ENCODE peak calls at places on chromosome 7, in ten cellular contexts. D is kidney, K is mammary epithelial cell, L is neural progenitor cell, M is PC-3, I is NT2/D1, Z is trophoblast cell, W is neuronal stem cell, G is SK-N-SH, T is fibroblast of lung. N is an unnamed sample.

GRCh38 chr7:6407434-6407833 is 40.3 kb downstream of the DAGLB start:
- DNase-seq in G (no peak), W (no peak), D (no peak), Z (no peak), L (no peak), K (no peak), T (no peak), I (no peak), M (no peak), N (no peak)

GRCh38 chr7:138285129-138285528 is 174.9 kb upstream of the TRIM24 start:
- DNase-seq in G (no peak), Z (no peak), L (no peak), I (no peak), M (no peak), W (no peak), D (no peak), K (no peak), T (no peak), N (no peak)

GRCh38 chr7:32519763-32520162 is 24.5 kb downstream of the AVL9 start:
- DNase-seq in W (no peak), G (no peak), K (no peak), I (no peak), T (no peak), D (no peak), M (no peak), L (no peak), Z (no peak), N (no peak)

GRCh38 chr7:5429857-5430611 is 6.4 kb upstream of the TNRC18 start:
- DNase-seq in T (peak; percentile 42), W (no peak), Z (no peak), L (peak; percentile 53), K (peak; percentile 83), I (no peak), D (peak; percentile 84), M (peak; percentile 69), G (no peak), N (peak; percentile 66)

GRCh38 chr7:151717415-151717814 is 159.5 kb downstream of the PRKAG2 start:
- DNase-seq in W (no peak), I (no peak), D (no peak), Z (no peak), K (no peak), L (no peak), T (no peak), G (no peak), M (no peak), N (peak; percentile 41)

GRCh38 chr7:47647213-47647985 is 65.5 kb upstream of the TNS3 start:
- DNase-seq in Z (no peak), G (no peak), D (no peak), K (no peak), M (no peak), T (no peak), W (no peak), L (no peak), I (no peak), N (no peak)

GRCh38 chr7:139340037-139340807 is 915 bp upstream of the FMC1 start:
- DNase-seq in T (peak; percentile 100), G (peak; percentile 92), Z (peak; percentile 100), I (peak; percentile 98), L (peak; percentile 99), W (peak; percentile 99), M (peak; percentile 99), K (peak; percentile 99), D (peak; percentile 100), N (peak; percentile 99)

GRCh38 chr7:44281811-44282600 is 43.4 kb downstream of the CAMK2B start:
- DNase-seq in M (no peak), K (no peak), D (peak; percentile 56), W (no peak), G (peak; percentile 29), Z (no peak), L (no peak), T (no peak), I (no peak), N (no peak)

GRCh38 chr7:142752376-142753225 is 3.3 kb downstream of the PRSS1 start:
- DNase-seq in G (no peak), D (no peak), M (no peak), W (no peak), I (no peak), K (no peak), L (no peak), T (no peak), Z (no peak), N (no peak)

GRCh38 chr7:142750321-142750938 is 1.2 kb downstream of the PRSS1 start:
- DNase-seq in D (no peak), M (no peak), I (no peak), K (no peak), G (no peak), W (no peak), Z (no peak), T (no peak), L (no peak), N (no peak)

GRCh38 chr7:142753366-142753765 is 4.1 kb downstream of the PRSS1 start:
- DNase-seq in I (no peak), T (no peak), D (no peak), K (no peak), L (no peak), M (peak; percentile 67), G (no peak), W (no peak), Z (no peak), N (no peak)

GRCh38 chr7:142759433-142759832 is 10.2 kb downstream of the PRSS1 start:
- DNase-seq in L (no peak), D (no peak), W (no peak), T (no peak), K (no peak), M (no peak), G (no peak), I (no peak), Z (no peak), N (no peak)

DNA sequence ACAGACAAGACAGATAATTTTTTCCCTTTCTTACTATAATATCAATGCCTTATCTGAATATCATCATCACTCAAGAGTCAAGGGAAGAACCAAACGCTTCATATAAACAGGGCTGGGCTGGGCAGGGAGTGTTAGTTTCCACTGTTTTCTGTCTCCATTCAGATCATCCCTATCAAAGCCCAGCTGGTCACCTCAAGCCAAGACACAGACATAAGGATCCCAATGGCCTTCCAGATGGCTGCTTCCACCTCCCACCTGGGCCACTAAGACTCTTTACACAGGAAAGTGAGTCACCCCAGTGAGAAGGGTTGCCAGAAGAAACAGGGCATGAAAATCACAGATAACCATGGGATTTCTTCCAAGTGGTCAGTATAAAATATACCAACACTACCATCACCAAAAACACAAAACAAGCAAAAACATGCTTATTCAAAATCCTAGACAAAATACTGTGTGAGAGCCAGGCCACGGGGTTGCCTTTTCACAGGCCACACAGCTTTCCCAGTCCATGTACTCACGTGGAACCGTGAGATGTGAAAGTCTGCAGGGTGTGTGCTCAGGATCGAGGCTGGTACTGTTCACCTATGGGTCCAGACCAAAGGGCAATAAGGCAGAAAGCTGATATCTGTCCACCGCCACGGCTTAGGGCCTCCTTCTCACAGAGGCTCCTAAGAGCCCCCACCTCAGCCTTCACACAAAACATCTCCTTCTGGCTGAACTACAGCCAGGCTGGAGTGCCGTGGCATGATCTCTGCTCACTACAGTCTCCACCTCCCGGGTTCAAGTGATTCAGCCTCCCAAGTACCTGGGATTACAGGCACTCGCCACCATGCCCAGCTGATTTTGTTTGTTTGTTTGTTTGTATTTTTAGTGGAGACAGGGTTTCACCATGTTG is 5.7 kb downstream of the PRSS1 start:
- DNase-seq in T (no peak), K (no peak), W (no peak), L (no peak), D (no peak), M (peak; percentile 44), G (no peak), I (no peak), Z (no peak), N (no peak)
- H3K4me1 ChIP-seq in T (no peaks in the 10 kb centered on the region), K (no peaks in the 10 kb centered on the region), W (no peaks in the 10 kb centered on the region), L (no peaks in the 10 kb centered on the region), D (no peaks in the 10 kb centered on the region), M (peaks cover 5% of the 10 kb centered on the region), G (peaks cover 10% of the 10 kb centered on the region), I (no peaks in the 10 kb centered on the region), Z (no peaks in the 10 kb centered on the region), N (no peaks in the 10 kb centered on the region)

DNA sequence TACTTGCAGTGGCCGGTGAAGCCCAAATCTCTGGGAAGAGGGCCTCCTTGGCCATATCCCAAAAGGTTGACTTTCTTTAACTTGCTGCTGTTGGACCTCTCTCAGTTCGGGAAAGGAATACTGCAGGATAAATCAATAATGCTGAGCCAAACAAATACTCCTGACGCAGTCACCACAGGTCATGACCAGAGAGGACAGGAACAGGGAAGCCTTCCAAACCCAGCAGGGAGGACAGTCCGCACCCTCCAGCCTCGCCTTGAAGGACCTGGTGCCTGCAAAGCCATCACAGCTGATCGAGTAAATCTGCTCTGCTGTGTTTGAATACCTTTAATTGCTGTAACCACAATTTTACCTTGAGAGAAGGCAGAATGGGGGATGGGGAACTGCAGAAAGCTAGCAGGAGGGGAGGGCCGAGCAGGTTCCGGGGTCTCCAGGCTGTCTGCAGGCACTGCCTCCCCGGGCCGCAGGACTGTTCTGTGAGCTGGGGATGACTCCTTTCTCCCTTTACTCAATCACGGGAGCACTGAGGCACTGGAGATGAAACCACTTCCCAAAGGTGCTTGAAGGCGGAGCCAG is 20.8 kb upstream of the INSIG1 start:
- DNase-seq in K (no peak), G (no peak), M (no peak), L (no peak), I (no peak), W (no peak), T (no peak), Z (no peak), D (no peak), N (no peak)
- H3K9ac ChIP-seq in K (no peak overlapping the region), G (no peak overlapping the region), M (no peak overlapping the region), L (no peak overlapping the region), I (no peak overlapping the region), W (no peak overlapping the region), T (no peak overlapping the region), Z (no peak overlapping the region), D (no peak overlapping the region), N (no peak overlapping the region)

DNA sequence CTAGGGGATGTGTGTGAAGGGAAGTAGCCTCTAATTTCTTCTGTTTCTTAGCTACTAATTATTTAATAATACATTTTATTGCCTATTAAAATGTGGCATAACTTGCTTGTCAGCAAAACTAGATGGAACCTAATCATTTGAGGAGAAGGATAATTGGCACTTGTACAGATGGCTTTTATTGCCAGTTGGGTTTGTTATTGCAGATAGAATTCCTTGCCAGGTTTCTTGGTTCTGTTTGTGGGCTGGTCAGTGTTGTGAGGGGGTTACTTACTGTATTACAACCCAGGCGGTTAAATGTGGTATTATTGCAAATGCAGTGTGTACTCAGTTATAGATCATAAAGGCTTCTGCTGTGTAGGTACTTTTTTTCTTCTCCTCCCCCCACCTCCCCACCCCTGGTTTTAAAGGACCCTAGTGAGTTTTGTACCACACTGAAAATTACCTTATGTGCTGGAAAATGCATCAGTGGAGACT is 758.1 kb downstream of the AUTS2 start:
- DNase-seq in W (no peak), Z (no peak), D (no peak), G (no peak), K (no peak), T (no peak), L (no peak), M (no peak), I (no peak), N (no peak)
- H3K4me3 ChIP-seq in W (no peak overlapping the region), Z (no peak overlapping the region), D (no peak overlapping the region), G (no peak overlapping the region), K (no peak overlapping the region), T (no peak overlapping the region), L (no peak overlapping the region), M (no peak overlapping the region), I (no peak overlapping the region), N (no peak overlapping the region)

GRCh38 chr7:149870274-149870673 is 3.5 kb upstream of the ATP6V0E2 start:
- DNase-seq in W (no peak), Z (no peak), D (no peak), K (no peak), T (no peak), L (no peak), M (no peak), G (no peak), I (no peak), N (peak; percentile 9)

GRCh38 chr7:149867762-149868637 is 5.8 kb upstream of the ATP6V0E2 start:
- DNase-seq in Z (no peak), K (no peak), I (no peak), L (no peak), G (no peak), D (no peak), T (no peak), W (no peak), M (no peak), N (no peak)

GRCh38 chr7:149868638-149869290 is 5.0 kb upstream of the ATP6V0E2 start:
- DNase-seq in M (no peak), K (no peak), D (no peak), W (no peak), I (no peak), Z (no peak), T (no peak), G (peak; percentile 15), L (no peak), N (no peak)

GRCh38 chr7:149869867-149870266 is 3.9 kb upstream of the ATP6V0E2 start:
- DNase-seq in M (no peak), W (no peak), D (no peak), I (no peak), T (no peak), K (no peak), G (no peak), Z (no peak), L (no peak), N (peak; percentile 9)

GRCh38 chr7:149869291-149869650 is 4.5 kb upstream of the ATP6V0E2 start:
- DNase-seq in M (no peak), D (no peak), I (no peak), K (no peak), W (no peak), L (no peak), G (no peak), T (no peak), Z (no peak), N (peak; percentile 7)
- H3K4me1 ChIP-seq in M (peaks cover 4% of the 10 kb centered on the region), D (no peaks in the 10 kb centered on the region), I (peaks cover 5% of the 10 kb centered on the region), K (peaks cover 17% of the 10 kb centered on the region), W (peaks cover 3% of the 10 kb centered on the region), L (peaks cover 2% of the 10 kb centered on the region), G (peaks cover 12% of the 10 kb centered on the region), T (peaks cover 2% of the 10 kb centered on the region), Z (peaks cover 9% of the 10 kb centered on the region), N (no peaks in the 10 kb centered on the region)

N was measured in colonic mucosa.